ENCODE peak calls at places on chromosomes 12 and 14, in four cellular contexts. One of them, this sample, is unnamed.
A peak's percentile ranks its signal among the peaks of the same experiment; 100 is the strongest.

GRCh38 chr14:30519961-30520360 is 39.0 kb upstream of the G2E3 start:
- DNase-seq in prostate gland: no peak
- DNase-seq in fibroblast of lung: no peak
- DNase-seq in aorta: no peak
- DNase-seq in this sample: no peak

GRCh38 chr12:124450376-124450750 is 117.0 kb downstream of the NCOR2 start:
- DNase-seq in fibroblast of lung: no peak
- DNase-seq in aorta: peak; percentile 29
- DNase-seq in prostate gland: no peak
- DNase-seq in this sample: no peak

GRCh38 chr12:57171668-57172067 is 24.2 kb upstream of the LRP1-AS start:
- DNase-seq in prostate gland: no peak
- DNase-seq in aorta: no peak
- DNase-seq in fibroblast of lung: peak; percentile 53
- DNase-seq in this sample: no peak

GRCh38 chr14:104143071-104143470 is 4.7 kb downstream of the KIF26A start:
- DNase-seq in aorta: no peak
- DNase-seq in fibroblast of lung: no peak
- DNase-seq in prostate gland: peak; percentile 27
- DNase-seq in this sample: no peak

GRCh38 chr14:84750763-84751554 is 779.0 kb upstream of the FLRT2 start:
- DNase-seq in prostate gland: no peak
- DNase-seq in fibroblast of lung: peak; percentile 70
- DNase-seq in aorta: no peak
- DNase-seq in this sample: no peak

GRCh38 chr12:115313929-115314328 is 630.0 kb upstream of the TBX3 start:
- DNase-seq in prostate gland: peak; percentile 10
- DNase-seq in aorta: no peak
- DNase-seq in fibroblast of lung: peak; percentile 89
- DNase-seq in this sample: no peak

GRCh38 chr12:48956279-48957140 is 777 bp downstream of the ARF3 start:
- DNase-seq in fibroblast of lung: peak; percentile 99
- DNase-seq in aorta: peak; percentile 91
- DNase-seq in prostate gland: peak; percentile 86
- DNase-seq in this sample: peak; percentile 85

GRCh38 chr14:104383088-104383805 is 196.3 kb upstream of the C14orf180 start:
- DNase-seq in fibroblast of lung: no peak
- DNase-seq in prostate gland: no peak
- DNase-seq in aorta: peak; percentile 38
- DNase-seq in this sample: no peak

GRCh38 chr12:106586803-106587684 is 4.2 kb downstream of the RFX4 start:
- DNase-seq in aorta: no peak
- DNase-seq in fibroblast of lung: no peak
- DNase-seq in prostate gland: no peak
- DNase-seq in this sample: no peak

GRCh38 chr12:47903151-47903611 is 1.6 kb downstream of the VDR start:
- DNase-seq in prostate gland: peak; percentile 13
- DNase-seq in aorta: peak; percentile 63
- DNase-seq in fibroblast of lung: peak; percentile 89
- DNase-seq in this sample: peak; percentile 58

GRCh38 chr14:89933002-89933401 is 21.5 kb downstream of the EFCAB11 start:
- DNase-seq in prostate gland: no peak
- DNase-seq in aorta: no peak
- DNase-seq in fibroblast of lung: no peak
- DNase-seq in this sample: no peak

GRCh38 chr12:121712462-121713256 is at the start of gene TMEM120B:
- DNase-seq in fibroblast of lung: peak; percentile 63
- DNase-seq in aorta: peak; percentile 89
- DNase-seq in prostate gland: peak; percentile 82
- DNase-seq in this sample: peak; percentile 81

GRCh38 chr14:101492716-101493115 is 68.6 kb upstream of the DIO3 start:
- DNase-seq in prostate gland: no peak
- DNase-seq in fibroblast of lung: no peak
- DNase-seq in aorta: no peak
- DNase-seq in this sample: no peak

GRCh38 chr14:64715628-64716412 is 11.6 kb downstream of the PLEKHG3 start:
- DNase-seq in aorta: peak; percentile 54
- DNase-seq in fibroblast of lung: peak; percentile 33
- DNase-seq in prostate gland: no peak
- DNase-seq in this sample: peak; percentile 42

GRCh38 chr12:94621662-94622359 is 28.5 kb downstream of the TMCC3 start:
- DNase-seq in fibroblast of lung: peak; percentile 74
- DNase-seq in aorta: no peak
- DNase-seq in prostate gland: no peak
- DNase-seq in this sample: peak; percentile 35

GRCh38 chr14:97024300-97024699 is 227.1 kb downstream of the VRK1 start:
- DNase-seq in aorta: no peak
- DNase-seq in prostate gland: no peak
- DNase-seq in fibroblast of lung: no peak
- DNase-seq in this sample: no peak

GRCh38 chr14:97027256-97027999 is 230.2 kb downstream of the VRK1 start:
- DNase-seq in aorta: no peak
- DNase-seq in fibroblast of lung: no peak
- DNase-seq in prostate gland: no peak
- DNase-seq in this sample: no peak

GRCh38 chr14:97028382-97028781 is 231.2 kb downstream of the VRK1 start:
- DNase-seq in fibroblast of lung: no peak
- DNase-seq in prostate gland: no peak
- DNase-seq in aorta: no peak
- DNase-seq in this sample: no peak

GRCh38 chr14:97022741-97023140 is 225.6 kb downstream of the VRK1 start:
- DNase-seq in prostate gland: no peak
- DNase-seq in aorta: no peak
- DNase-seq in fibroblast of lung: no peak
- DNase-seq in this sample: no peak

GRCh38 chr14:97025722-97026121 is 228.5 kb downstream of the VRK1 start:
- DNase-seq in aorta: no peak
- DNase-seq in prostate gland: no peak
- DNase-seq in fibroblast of lung: no peak
- DNase-seq in this sample: no peak
- H3K4me3 ChIP-seq in aorta: no peak overlapping the region
- H3K4me3 ChIP-seq in prostate gland: no peak overlapping the region
- H3K4me3 ChIP-seq in fibroblast of lung: no peak overlapping the region
- H3K4me3 ChIP-seq in this sample: no peak overlapping the region

DNA sequence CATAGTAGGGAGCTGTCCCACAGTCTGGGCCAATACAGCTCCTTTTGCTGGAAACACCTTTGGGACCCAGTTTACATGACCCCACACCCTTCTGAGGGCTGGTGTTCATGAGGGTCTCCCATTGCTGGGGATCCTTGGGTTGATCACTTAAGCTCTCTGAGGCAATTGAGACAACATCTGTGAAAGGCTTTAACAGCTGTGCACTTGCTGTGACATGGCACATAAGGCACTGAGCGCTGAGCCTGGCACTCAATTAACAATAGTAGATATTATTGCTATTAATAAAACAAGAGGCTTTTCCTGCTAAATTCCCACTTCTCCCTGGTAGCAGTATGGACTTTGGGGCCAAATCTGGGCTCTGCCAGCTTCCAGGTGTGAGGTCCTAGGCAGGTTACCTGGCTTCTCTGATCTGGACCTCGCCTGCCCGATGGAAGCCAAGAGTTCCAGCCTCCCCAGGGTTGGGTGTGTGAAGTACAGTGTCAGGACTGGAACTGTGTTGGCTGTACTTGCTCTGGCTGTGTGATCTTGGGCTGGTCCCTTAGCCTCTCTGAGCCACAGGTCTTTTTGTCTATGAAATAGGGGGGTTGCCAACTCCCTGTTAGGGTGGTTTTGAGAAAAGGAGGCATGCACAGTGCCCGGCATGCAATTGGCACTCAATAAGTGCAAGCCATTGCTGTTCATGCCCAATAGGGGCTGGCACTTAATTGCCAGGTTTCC is 3.1 kb downstream of the SH2B3 start:
- DNase-seq in fibroblast of lung: no peak
- DNase-seq in aorta: no peak
- DNase-seq in prostate gland: no peak
- DNase-seq in this sample: no peak
- H3K4me1 ChIP-seq in fibroblast of lung: peaks cover 44% of the 10 kb centered on the region
- H3K4me1 ChIP-seq in aorta: no peaks in the 10 kb centered on the region
- H3K4me1 ChIP-seq in prostate gland: peaks cover 5% of the 10 kb centered on the region
- H3K4me1 ChIP-seq in this sample: peaks cover 42% of the 10 kb centered on the region

DNA sequence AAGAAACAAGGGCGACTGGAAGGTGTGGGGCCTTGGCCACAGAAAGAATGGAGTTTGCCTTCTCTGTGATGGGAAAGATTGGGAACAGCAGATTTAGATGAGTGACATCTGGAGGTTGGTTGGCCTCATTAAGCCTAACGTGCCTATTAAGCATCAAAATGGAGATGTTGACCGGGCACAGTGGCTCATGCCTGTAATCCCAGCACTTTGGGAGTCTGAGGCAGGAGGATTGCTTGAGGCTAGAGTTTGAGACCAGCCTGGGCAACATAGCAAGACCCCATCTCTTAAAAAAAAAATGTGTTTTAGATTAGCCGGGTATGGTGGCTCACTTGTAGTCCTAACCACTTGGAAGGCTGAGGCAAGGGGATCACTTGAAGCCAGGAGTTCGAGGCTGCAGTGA is 171.9 kb downstream of the ETV6 start:
- DNase-seq in aorta: no peak
- DNase-seq in prostate gland: no peak
- DNase-seq in fibroblast of lung: no peak
- DNase-seq in this sample: no peak
- H3K27ac ChIP-seq in aorta: no peak overlapping the region
- H3K27ac ChIP-seq in prostate gland: no peak overlapping the region
- H3K27ac ChIP-seq in fibroblast of lung: no peak overlapping the region
- H3K27ac ChIP-seq in this sample: no peak overlapping the region

GRCh38 chr14:34496679-34497513 is 34.9 kb upstream of the SPTSSA start:
- DNase-seq in fibroblast of lung: peak; percentile 100
- DNase-seq in prostate gland: peak; percentile 73
- DNase-seq in aorta: peak; percentile 81
- DNase-seq in this sample: peak; percentile 22
- H3K4me3 ChIP-seq in fibroblast of lung: no peak overlapping the region
- H3K4me3 ChIP-seq in prostate gland: no peak overlapping the region
- H3K4me3 ChIP-seq in aorta: no peak overlapping the region
- H3K4me3 ChIP-seq in this sample: no peak overlapping the region

DNA sequence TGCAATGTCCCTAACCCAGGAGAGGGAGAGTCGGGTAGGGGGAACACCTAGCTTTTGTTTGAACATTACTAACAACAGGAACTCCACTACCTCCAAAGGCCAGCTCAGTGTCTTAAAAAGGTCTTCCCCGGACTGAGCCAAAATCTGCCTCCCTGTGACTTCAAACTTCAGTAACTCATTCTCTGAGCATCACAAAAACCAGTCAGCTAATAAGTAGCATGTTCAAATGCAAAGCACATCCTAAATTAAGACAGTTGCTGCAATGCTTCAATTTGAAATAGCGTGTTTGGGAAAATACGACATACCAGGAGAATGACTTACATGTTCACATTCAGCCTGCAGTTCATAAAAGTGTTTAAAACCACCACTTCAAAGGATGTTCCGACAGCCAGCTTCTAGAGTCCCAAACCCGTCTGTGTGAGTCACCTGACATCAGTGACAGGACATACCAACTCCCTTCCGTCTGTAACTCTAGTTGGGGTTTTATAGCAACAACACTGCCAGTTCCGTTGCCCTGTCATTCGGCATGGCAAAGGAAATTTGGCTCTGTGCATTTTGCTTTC is 13.0 kb downstream of the ZFP36L1 start:
- DNase-seq in aorta: no peak
- DNase-seq in fibroblast of lung: peak; percentile 97
- DNase-seq in prostate gland: peak; percentile 79
- DNase-seq in this sample: no peak
- H3K4me1 ChIP-seq in aorta: no peaks in the 10 kb centered on the region
- H3K4me1 ChIP-seq in fibroblast of lung: peaks cover 26% of the 10 kb centered on the region
- H3K4me1 ChIP-seq in prostate gland: peaks cover 19% of the 10 kb centered on the region
- H3K4me1 ChIP-seq in this sample: no peaks in the 10 kb centered on the region

DNA sequence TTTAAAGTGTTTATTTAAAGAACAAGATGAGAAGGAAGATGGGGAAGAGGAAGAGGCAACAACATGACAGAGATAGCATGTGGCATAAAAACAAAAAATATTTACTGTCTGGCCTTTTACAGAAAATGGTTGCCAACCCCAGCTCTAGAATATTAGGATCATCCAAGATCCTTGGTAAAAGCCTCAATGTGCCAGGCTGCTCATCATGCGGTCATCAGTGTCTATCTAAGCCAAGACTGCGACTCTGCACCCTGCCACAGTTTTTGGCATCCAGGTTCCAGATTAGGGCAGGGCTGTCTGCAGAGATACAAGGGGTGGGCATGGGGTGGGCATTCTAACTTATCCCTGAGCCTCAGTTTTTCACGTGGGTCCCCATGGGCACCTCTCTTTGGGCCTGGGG is 46.9 kb upstream of the CNTN1 start:
- DNase-seq in fibroblast of lung: no peak
- DNase-seq in prostate gland: no peak
- DNase-seq in aorta: no peak
- DNase-seq in this sample: no peak
- H3K27ac ChIP-seq in fibroblast of lung: no peak overlapping the region
- H3K27ac ChIP-seq in prostate gland: no peak overlapping the region
- H3K27ac ChIP-seq in aorta: no peak overlapping the region
- H3K27ac ChIP-seq in this sample: no peak overlapping the region